ENCODE peak calls at places on chromosomes 12 and 14, in five cellular contexts. E is fibroblast of lung, O is NCI-H2081, N is caudate nucleus, R is SK-N-DZ. M is an unnamed sample.

GRCh38 chr12:116861331-116861730 is 19.9 kb downstream of the HRK start:
- DNase-seq in R (no peak), E (peak), O (no peak), N (peak), M (no peak)

GRCh38 chr14:28058012-28058296 is 708.6 kb upstream of the FOXG1 start:
- DNase-seq in O (no peak), E (no peak), R (no peak), N (no peak), M (no peak)

GRCh38 chr12:46296822-46297221 is 28.0 kb upstream of the SLC38A1 start:
- DNase-seq in O (no peak), N (no peak), R (no peak), E (no peak), M (no peak)

GRCh38 chr12:52575256-52575655 is 1.6 kb upstream of the KRT74 start:
- DNase-seq in N (no peak), E (no peak), R (no peak), O (no peak), M (no peak)

GRCh38 chr12:9758119-9758518 is 2.6 kb downstream of the CD69 start:
- DNase-seq in O (no peak), E (no peak), R (no peak), N (no peak), M (no peak)

GRCh38 chr12:75868501-75868900 is 163.1 kb downstream of the PHLDA1 start:
- DNase-seq in N (no peak), E (no peak), O (no peak), R (no peak), M (no peak)

GRCh38 chr12:85632390-85632789 is 203.8 kb downstream of the RASSF9 start:
- DNase-seq in E (peak), O (no peak), N (no peak), R (no peak), M (no peak)

GRCh38 chr12:106759526-106760183 is 14.8 kb upstream of the RIC8B start:
- DNase-seq in N (no peak), O (no peak), R (no peak), E (no peak), M (no peak)

GRCh38 chr12:50505945-50506344 is 1.2 kb downstream of the DIP2B start:
- DNase-seq in E (peak), N (peak), R (no peak), O (peak), M (peak)

GRCh38 chr14:22887990-22888378 is 5.0 kb downstream of the REM2 start:
- DNase-seq in R (no peak), O (no peak), E (no peak), N (peak), M (no peak)

GRCh38 chr14:89143595-89143994 is 273.4 kb downstream of the FOXN3 start:
- DNase-seq in N (no peak), R (no peak), O (no peak), E (no peak), M (no peak)

GRCh38 chr12:93763746-93764147 is 86.6 kb downstream of the CRADD start:
- DNase-seq in E (no peak), N (no peak), O (no peak), R (no peak), M (no peak)

GRCh38 chr12:104519190-104519857 is 62.6 kb downstream of the CHST11 start:
- DNase-seq in E (no peak), R (no peak), N (no peak), O (peak), M (no peak)

GRCh38 chr12:95116341-95116740 is 42.9 kb upstream of the NR2C1 start:
- DNase-seq in N (no peak), O (no peak), E (peak), R (no peak), M (no peak)

GRCh38 chr14:61700104-61700886 is 5.0 kb downstream of the HIF1A start:
- DNase-seq in O (no peak), N (no peak), R (no peak), E (no peak), M (no peak)

GRCh38 chr14:81400202-81400678 is at the start of gene STON2:
- DNase-seq in O (peak), R (no peak), E (peak), N (no peak), M (no peak)

GRCh38 chr12:110002691-110003515 is 3.7 kb downstream of the ANKRD13A start:
- DNase-seq in E (peak), O (no peak), N (no peak), R (no peak), M (no peak)

GRCh38 chr12:47781479-47782371 is 8.7 kb downstream of the SLC48A1 start:
- DNase-seq in E (no peak), R (no peak), N (no peak), O (no peak), M (no peak)

GRCh38 chr12:22461786-22462185 is 82.6 kb downstream of the C2CD5 start:
- DNase-seq in O (no peak), E (no peak), N (no peak), R (no peak), M (no peak)

GRCh38 chr12:67540920-67541624 is 107.5 kb upstream of the DYRK2 start:
- DNase-seq in E (no peak), O (no peak), N (no peak), R (no peak), M (no peak)

GRCh38 chr12:90253674-90254181 is 545.1 kb upstream of the ATP2B1 start:
- DNase-seq in O (peak), E (peak), R (peak), N (peak), M (no peak)